ENCODE peak calls at places on chromosomes 13 and 19, in four cellular contexts. One of them, this sample, is unnamed.

GRCh38 chr19:53904909-53905308 is 4.2 kb upstream of the CACNG7 start:
- DNase-seq in A549: no peak
- DNase-seq in mammary epithelial cell: peak
- DNase-seq in fibroblast of lung: no peak
- DNase-seq in this sample: no peak

GRCh38 chr13:84446972-84447700 is 564.9 kb upstream of the SLITRK1 start:
- DNase-seq in mammary epithelial cell: no peak
- DNase-seq in fibroblast of lung: peak
- DNase-seq in A549: no peak
- DNase-seq in this sample: no peak

GRCh38 chr19:52190679-52191293 is 934 bp downstream of the PPP2R1A start:
- DNase-seq in fibroblast of lung: peak
- DNase-seq in mammary epithelial cell: peak
- DNase-seq in A549: no peak
- DNase-seq in this sample: no peak

GRCh38 chr19:53875602-53876340 is 6.2 kb upstream of the PRKCG start:
- DNase-seq in fibroblast of lung: no peak
- DNase-seq in A549: no peak
- DNase-seq in mammary epithelial cell: no peak
- DNase-seq in this sample: no peak

GRCh38 chr19:16117594-16118033 is 5.9 kb downstream of the RAB8A start:
- DNase-seq in A549: no peak
- DNase-seq in mammary epithelial cell: no peak
- DNase-seq in fibroblast of lung: no peak
- DNase-seq in this sample: no peak

GRCh38 chr13:43227721-43228120 is 204.3 kb downstream of the DNAJC15 start:
- DNase-seq in mammary epithelial cell: no peak
- DNase-seq in fibroblast of lung: peak
- DNase-seq in A549: no peak
- DNase-seq in this sample: no peak

GRCh38 chr13:51601601-51602348 is 17.5 kb downstream of the WDFY2 start:
- DNase-seq in A549: no peak
- DNase-seq in mammary epithelial cell: no peak
- DNase-seq in fibroblast of lung: no peak
- DNase-seq in this sample: no peak

GRCh38 chr19:49528211-49528771 is 488 bp downstream of the RCN3 start:
- DNase-seq in A549: no peak
- DNase-seq in fibroblast of lung: peak
- DNase-seq in mammary epithelial cell: no peak
- DNase-seq in this sample: no peak

GRCh38 chr19:51417107-51417806 is at the start of gene SIGLEC10:
- DNase-seq in mammary epithelial cell: no peak
- DNase-seq in A549: no peak
- DNase-seq in fibroblast of lung: no peak
- DNase-seq in this sample: no peak

GRCh38 chr13:50526771-50527567 is 316.5 kb downstream of the DLEU7 start:
- DNase-seq in fibroblast of lung: no peak
- DNase-seq in mammary epithelial cell: no peak
- DNase-seq in A549: no peak
- DNase-seq in this sample: no peak

GRCh38 chr13:24272452-24273161 is 36.8 kb upstream of the C1QTNF9 start:
- DNase-seq in A549: no peak
- DNase-seq in fibroblast of lung: peak
- DNase-seq in mammary epithelial cell: no peak
- DNase-seq in this sample: no peak

GRCh38 chr19:45380107-45380506 is 9.7 kb upstream of the ERCC2 start:
- DNase-seq in fibroblast of lung: no peak
- DNase-seq in A549: no peak
- DNase-seq in mammary epithelial cell: no peak
- DNase-seq in this sample: no peak

GRCh38 chr19:2270572-2271515 is 11.1 kb downstream of the PEAK3 start:
- DNase-seq in A549: peak
- DNase-seq in mammary epithelial cell: peak
- DNase-seq in fibroblast of lung: peak
- DNase-seq in this sample: peak

GRCh38 chr13:71412231-71412630 is 454.8 kb downstream of the DACH1 start:
- DNase-seq in fibroblast of lung: peak
- DNase-seq in A549: no peak
- DNase-seq in mammary epithelial cell: no peak
- DNase-seq in this sample: no peak

GRCh38 chr13:100458673-100459072 is 129.9 kb downstream of the GGACT start:
- DNase-seq in A549: no peak
- DNase-seq in fibroblast of lung: no peak
- DNase-seq in mammary epithelial cell: no peak
- DNase-seq in this sample: no peak

GRCh38 chr13:26022538-26023292 is 29.1 kb downstream of the SHISA2 start:
- DNase-seq in mammary epithelial cell: peak
- DNase-seq in A549: no peak
- DNase-seq in fibroblast of lung: peak
- DNase-seq in this sample: peak

GRCh38 chr19:58212336-58213074 is 16.2 kb upstream of the ZNF544 start:
- DNase-seq in A549: no peak
- DNase-seq in mammary epithelial cell: no peak
- DNase-seq in fibroblast of lung: no peak
- DNase-seq in this sample: no peak

GRCh38 chr13:23510544-23510916 is 59.7 kb upstream of the TNFRSF19 start:
- DNase-seq in fibroblast of lung: no peak
- DNase-seq in mammary epithelial cell: peak
- DNase-seq in A549: no peak
- DNase-seq in this sample: no peak

GRCh38 chr13:94343243-94343585 is 136.3 kb downstream of the DCT start:
- DNase-seq in mammary epithelial cell: no peak
- DNase-seq in fibroblast of lung: peak
- DNase-seq in A549: no peak
- DNase-seq in this sample: peak

GRCh38 chr19:678791-679388 is 2.7 kb downstream of the FSTL3 start:
- DNase-seq in fibroblast of lung: no peak
- DNase-seq in A549: no peak
- DNase-seq in mammary epithelial cell: no peak
- DNase-seq in this sample: no peak

GRCh38 chr13:69010789-69011188 is 1096.8 kb upstream of the ATXN8OS start:
- DNase-seq in mammary epithelial cell: no peak
- DNase-seq in A549: no peak
- DNase-seq in fibroblast of lung: no peak
- DNase-seq in this sample: no peak

GRCh38 chr13:99191336-99191899 is 9.2 kb upstream of the UBAC2 start:
- DNase-seq in mammary epithelial cell: no peak
- DNase-seq in fibroblast of lung: no peak
- DNase-seq in A549: no peak
- DNase-seq in this sample: no peak

GRCh38 chr13:74061939-74062595 is 72.1 kb downstream of the KLF12 start:
- DNase-seq in mammary epithelial cell: no peak
- DNase-seq in A549: no peak
- DNase-seq in fibroblast of lung: peak
- DNase-seq in this sample: no peak

GRCh38 chr19:14886032-14886431 is at the start of gene OR7A17:
- DNase-seq in mammary epithelial cell: no peak
- DNase-seq in fibroblast of lung: no peak
- DNase-seq in A549: no peak
- DNase-seq in this sample: no peak

GRCh38 chr13:69641773-69642172 is 465.9 kb upstream of the ATXN8OS start:
- DNase-seq in mammary epithelial cell: no peak
- DNase-seq in fibroblast of lung: no peak
- DNase-seq in A549: no peak
- DNase-seq in this sample: no peak

GRCh38 chr19:52237771-52238400 is 31.5 kb upstream of the ZNF766 start:
- DNase-seq in fibroblast of lung: peak
- DNase-seq in mammary epithelial cell: peak
- DNase-seq in A549: no peak
- DNase-seq in this sample: peak

GRCh38 chr13:57314897-57315520 is 148.0 kb downstream of the PRR20E start:
- DNase-seq in A549: no peak
- DNase-seq in mammary epithelial cell: no peak
- DNase-seq in fibroblast of lung: no peak
- DNase-seq in this sample: no peak

GRCh38 chr19:5103061-5103701 is 134.3 kb downstream of the KDM4B start:
- DNase-seq in mammary epithelial cell: no peak
- DNase-seq in A549: no peak
- DNase-seq in fibroblast of lung: peak
- DNase-seq in this sample: peak

GRCh38 chr19:3942790-3943409 is 10.0 kb downstream of the NMRK2 start:
- DNase-seq in A549: no peak
- DNase-seq in fibroblast of lung: no peak
- DNase-seq in mammary epithelial cell: no peak
- DNase-seq in this sample: no peak

GRCh38 chr13:27858046-27858445 is 61.8 kb upstream of the PDX1 start:
- DNase-seq in A549: no peak
- DNase-seq in fibroblast of lung: no peak
- DNase-seq in mammary epithelial cell: no peak
- DNase-seq in this sample: no peak

GRCh38 chr13:37526710-37527446 is 71.7 kb downstream of the POSTN start:
- DNase-seq in mammary epithelial cell: no peak
- DNase-seq in A549: no peak
- DNase-seq in fibroblast of lung: peak
- DNase-seq in this sample: no peak

GRCh38 chr19:8085606-8086464 is 33.3 kb downstream of the CCL25 start:
- DNase-seq in mammary epithelial cell: no peak
- DNase-seq in A549: peak
- DNase-seq in fibroblast of lung: no peak
- DNase-seq in this sample: peak

DNA sequence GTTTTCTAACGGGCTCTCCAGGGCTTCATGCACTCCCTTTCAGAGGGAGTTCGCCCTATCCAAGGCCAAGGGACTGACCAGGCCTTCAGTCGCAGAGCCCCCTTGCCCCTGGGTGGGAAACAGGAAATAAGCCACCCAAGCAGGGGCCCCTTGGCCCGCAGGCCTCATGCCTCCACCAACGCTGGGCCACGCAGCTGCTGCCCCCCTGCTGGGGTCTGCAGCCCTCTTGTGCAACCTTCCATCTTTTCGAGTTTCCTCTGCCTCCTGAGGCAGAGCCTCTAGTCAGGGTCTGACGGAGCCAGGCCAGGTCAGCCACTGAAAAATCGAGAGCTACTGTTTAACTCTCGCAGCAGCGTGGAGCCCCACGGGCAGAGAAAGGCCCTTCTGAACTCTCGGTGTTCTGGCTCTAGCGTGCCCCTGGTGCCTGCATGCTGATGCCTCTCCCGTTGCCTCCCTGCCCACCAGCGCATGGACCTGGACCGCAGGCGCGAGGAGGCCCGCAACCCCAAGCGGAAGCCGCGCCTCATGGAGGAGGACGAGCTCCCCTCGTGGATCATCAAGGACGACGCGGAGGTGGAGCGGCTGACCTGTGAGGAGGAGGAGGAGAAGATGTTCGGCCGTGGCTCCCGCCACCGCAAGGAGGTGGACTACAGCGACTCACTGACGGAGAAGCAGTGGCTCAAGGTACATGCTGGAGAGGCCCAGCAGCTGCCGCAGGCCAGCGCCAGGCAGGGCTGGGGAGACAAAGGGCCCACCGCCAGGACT is 54.6 kb upstream of the LDLR start:
- DNase-seq in fibroblast of lung: no peak
- DNase-seq in mammary epithelial cell: no peak
- DNase-seq in A549: no peak
- DNase-seq in this sample: no peak
- H3K4me2 ChIP-seq in fibroblast of lung: no peak
- H3K4me2 ChIP-seq in mammary epithelial cell: no peak
- H3K4me2 ChIP-seq in A549: no peak
- H3K4me2 ChIP-seq in this sample: no peak

GRCh38 chr13:107867701-107868661 is 347.4 kb downstream of the LIG4 start:
- DNase-seq in mammary epithelial cell: peak
- DNase-seq in A549: no peak
- DNase-seq in fibroblast of lung: peak
- DNase-seq in this sample: peak

GRCh38 chr13:107865643-107866006 is 349.7 kb downstream of the LIG4 start:
- DNase-seq in fibroblast of lung: peak
- DNase-seq in mammary epithelial cell: no peak
- DNase-seq in A549: no peak
- DNase-seq in this sample: no peak

GRCh38 chr13:107864543-107865460 is 350.5 kb downstream of the LIG4 start:
- DNase-seq in A549: no peak
- DNase-seq in fibroblast of lung: peak
- DNase-seq in mammary epithelial cell: peak
- DNase-seq in this sample: peak

GRCh38 chr13:107866666-107867623 is 348.4 kb downstream of the LIG4 start:
- DNase-seq in fibroblast of lung: peak
- DNase-seq in A549: no peak
- DNase-seq in mammary epithelial cell: peak
- DNase-seq in this sample: peak

GRCh38 chr13:107866007-107866665 is 349.2 kb downstream of the LIG4 start:
- DNase-seq in fibroblast of lung: peak
- DNase-seq in A549: no peak
- DNase-seq in mammary epithelial cell: peak
- DNase-seq in this sample: peak
- H3K4me2 ChIP-seq in fibroblast of lung: peak
- H3K4me2 ChIP-seq in A549: peak
- H3K4me2 ChIP-seq in mammary epithelial cell: peak
- H3K4me2 ChIP-seq in this sample: peak

GRCh38 chr19:41111750-41112295 is 2.4 kb upstream of the CYP2F1 start:
- DNase-seq in A549: no peak
- DNase-seq in mammary epithelial cell: no peak
- DNase-seq in fibroblast of lung: no peak
- DNase-seq in this sample: no peak

GRCh38 chr19:41111296-41111695 is 2.9 kb upstream of the CYP2F1 start:
- DNase-seq in fibroblast of lung: no peak
- DNase-seq in mammary epithelial cell: no peak
- DNase-seq in A549: no peak
- DNase-seq in this sample: no peak

GRCh38 chr19:41114132-41114531 is at the start of gene CYP2F1:
- DNase-seq in A549: no peak
- DNase-seq in mammary epithelial cell: no peak
- DNase-seq in fibroblast of lung: no peak
- DNase-seq in this sample: no peak

GRCh38 chr19:41112728-41113290 is 1.4 kb upstream of the CYP2F1 start:
- DNase-seq in A549: no peak
- DNase-seq in fibroblast of lung: no peak
- DNase-seq in mammary epithelial cell: no peak
- DNase-seq in this sample: no peak

DNA sequence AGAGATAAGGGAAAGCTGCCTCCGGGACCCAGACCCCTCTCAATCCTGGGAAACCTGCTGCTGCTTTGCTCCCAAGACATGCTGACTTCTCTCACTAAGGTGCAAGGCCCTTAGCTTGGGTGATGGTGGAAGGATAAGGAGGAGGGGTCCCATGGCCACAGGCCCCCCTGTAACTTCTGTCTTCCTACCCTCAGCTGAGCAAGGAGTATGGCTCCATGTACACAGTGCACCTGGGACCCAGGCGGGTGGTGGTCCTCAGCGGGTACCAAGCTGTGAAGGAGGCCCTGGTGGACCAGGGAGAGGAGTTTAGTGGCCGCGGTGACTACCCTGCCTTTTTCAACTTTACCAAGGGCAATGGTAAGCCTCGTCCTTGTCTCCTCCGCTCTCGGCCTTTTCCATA is 2.0 kb downstream of the CYP2F1 start:
- DNase-seq in fibroblast of lung: no peak
- DNase-seq in mammary epithelial cell: no peak
- DNase-seq in A549: no peak
- DNase-seq in this sample: no peak
- H3K4me2 ChIP-seq in fibroblast of lung: no peak
- H3K4me2 ChIP-seq in mammary epithelial cell: no peak
- H3K4me2 ChIP-seq in A549: no peak
- H3K4me2 ChIP-seq in this sample: no peak

DNA sequence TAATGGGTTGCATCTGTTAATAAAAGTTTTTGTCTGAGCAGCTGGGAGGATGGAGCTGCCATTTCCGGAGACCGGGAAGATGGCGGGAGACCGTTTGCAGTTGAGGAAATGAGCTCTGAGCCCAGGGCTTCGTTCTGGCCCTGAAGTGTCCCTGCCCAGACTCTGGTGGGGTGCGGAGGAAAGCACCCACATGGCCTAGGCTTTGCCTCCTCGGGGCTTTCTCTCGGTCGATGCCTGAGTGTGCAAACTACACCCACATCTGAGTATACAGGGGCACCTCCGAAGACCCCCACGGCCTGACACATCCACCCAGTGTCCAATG is 15.6 kb upstream of the NANOS3 start:
- DNase-seq in A549: no peak
- DNase-seq in mammary epithelial cell: no peak
- DNase-seq in fibroblast of lung: no peak
- DNase-seq in this sample: no peak
- H3K4me2 ChIP-seq in A549: peak
- H3K4me2 ChIP-seq in mammary epithelial cell: peak
- H3K4me2 ChIP-seq in fibroblast of lung: peak
- H3K4me2 ChIP-seq in this sample: peak